ENCODE peak calls at places on chromosomes 3 and 15, in five cellular contexts. One of them, this sample, is unnamed.

GRCh38 chr3:73037369-73037699 is 24.1 kb upstream of the EBLN2 start:
- DNase-seq in H7: peak
- DNase-seq in astrocyte of the cerebellum: peak
- DNase-seq in T-cell: no peak
- DNase-seq in T-helper 9 cell: no peak
- DNase-seq in this sample: no peak

GRCh38 chr15:78301326-78301725 is 1.9 kb upstream of the SKIC8 start:
- DNase-seq in H7: no peak
- DNase-seq in astrocyte of the cerebellum: no peak
- DNase-seq in T-cell: no peak
- DNase-seq in T-helper 9 cell: no peak
- DNase-seq in this sample: no peak

GRCh38 chr3:18019178-18019530 is 276.7 kb upstream of the TBC1D5 start:
- DNase-seq in H7: no peak
- DNase-seq in astrocyte of the cerebellum: no peak
- DNase-seq in T-cell: no peak
- DNase-seq in T-helper 9 cell: no peak
- DNase-seq in this sample: no peak

GRCh38 chr3:108184824-108185223 is 37.4 kb downstream of the IFT57 start:
- DNase-seq in H7: no peak
- DNase-seq in astrocyte of the cerebellum: no peak
- DNase-seq in T-cell: no peak
- DNase-seq in T-helper 9 cell: no peak
- DNase-seq in this sample: no peak

GRCh38 chr3:188754286-188754685 is 417.5 kb upstream of the TPRG1 start:
- DNase-seq in H7: no peak
- DNase-seq in astrocyte of the cerebellum: no peak
- DNase-seq in T-cell: no peak
- DNase-seq in T-helper 9 cell: no peak
- DNase-seq in this sample: no peak

GRCh38 chr3:156787926-156788663 is 38.1 kb upstream of the LEKR1 start:
- DNase-seq in H7: no peak
- DNase-seq in astrocyte of the cerebellum: peak
- DNase-seq in T-cell: no peak
- DNase-seq in T-helper 9 cell: no peak
- DNase-seq in this sample: no peak

GRCh38 chr3:2137651-2138050 is 39.0 kb downstream of the CNTN4 start:
- DNase-seq in H7: no peak
- DNase-seq in astrocyte of the cerebellum: no peak
- DNase-seq in T-cell: no peak
- DNase-seq in T-helper 9 cell: no peak
- DNase-seq in this sample: no peak

GRCh38 chr3:195885036-195885871 is 23.1 kb downstream of the TNK2 start:
- DNase-seq in H7: no peak
- DNase-seq in astrocyte of the cerebellum: no peak
- DNase-seq in T-cell: no peak
- DNase-seq in T-helper 9 cell: no peak
- DNase-seq in this sample: no peak

GRCh38 chr3:184040010-184040409 is 8.5 kb downstream of the HTR3D start:
- DNase-seq in H7: peak
- DNase-seq in astrocyte of the cerebellum: no peak
- DNase-seq in T-cell: no peak
- DNase-seq in T-helper 9 cell: no peak
- DNase-seq in this sample: no peak

GRCh38 chr3:40404591-40405198 is 17.7 kb downstream of the ENTPD3 start:
- DNase-seq in H7: no peak
- DNase-seq in astrocyte of the cerebellum: peak
- DNase-seq in T-cell: no peak
- DNase-seq in T-helper 9 cell: no peak
- DNase-seq in this sample: no peak

GRCh38 chr3:123941150-123941941 is 19.7 kb downstream of the CCDC14 start:
- DNase-seq in H7: no peak
- DNase-seq in astrocyte of the cerebellum: no peak
- DNase-seq in T-cell: no peak
- DNase-seq in T-helper 9 cell: no peak
- DNase-seq in this sample: no peak

GRCh38 chr3:126083511-126083912 is 412 bp downstream of the SLC41A3 start:
- DNase-seq in H7: peak
- DNase-seq in astrocyte of the cerebellum: no peak
- DNase-seq in T-cell: no peak
- DNase-seq in T-helper 9 cell: no peak
- DNase-seq in this sample: peak

GRCh38 chr3:142628806-142629205 is 32.6 kb downstream of the PLS1 start:
- DNase-seq in H7: no peak
- DNase-seq in astrocyte of the cerebellum: no peak
- DNase-seq in T-cell: no peak
- DNase-seq in T-helper 9 cell: no peak
- DNase-seq in this sample: no peak

GRCh38 chr3:8324727-8325126 is 176.9 kb upstream of the LMCD1 start:
- DNase-seq in H7: peak
- DNase-seq in astrocyte of the cerebellum: no peak
- DNase-seq in T-cell: peak
- DNase-seq in T-helper 9 cell: peak
- DNase-seq in this sample: no peak

GRCh38 chr3:89521328-89521727 is 413.9 kb downstream of the EPHA3 start:
- DNase-seq in H7: no peak
- DNase-seq in astrocyte of the cerebellum: no peak
- DNase-seq in T-cell: no peak
- DNase-seq in T-helper 9 cell: no peak
- DNase-seq in this sample: no peak

GRCh38 chr15:63461230-63461629 is 43.2 kb upstream of the USP3 start:
- DNase-seq in H7: peak
- DNase-seq in astrocyte of the cerebellum: no peak
- DNase-seq in T-cell: no peak
- DNase-seq in T-helper 9 cell: no peak
- DNase-seq in this sample: no peak

GRCh38 chr3:170012683-170013400 is 25.0 kb upstream of the GPR160 start:
- DNase-seq in H7: no peak
- DNase-seq in astrocyte of the cerebellum: no peak
- DNase-seq in T-cell: no peak
- DNase-seq in T-helper 9 cell: no peak
- DNase-seq in this sample: no peak

GRCh38 chr3:156513619-156514018 is 41.3 kb downstream of the SSR3 start:
- DNase-seq in H7: no peak
- DNase-seq in astrocyte of the cerebellum: no peak
- DNase-seq in T-cell: no peak
- DNase-seq in T-helper 9 cell: no peak
- DNase-seq in this sample: no peak

GRCh38 chr15:64180235-64180824 is 17.5 kb upstream of the PPIB start:
- DNase-seq in H7: no peak
- DNase-seq in astrocyte of the cerebellum: no peak
- DNase-seq in T-cell: no peak
- DNase-seq in T-helper 9 cell: no peak
- DNase-seq in this sample: peak

GRCh38 chr3:51706021-51706485 is 815 bp upstream of the GRM2 start:
- DNase-seq in H7: peak
- DNase-seq in astrocyte of the cerebellum: no peak
- DNase-seq in T-cell: no peak
- DNase-seq in T-helper 9 cell: no peak
- DNase-seq in this sample: no peak

GRCh38 chr3:189305412-189305811 is 133.6 kb downstream of the TPRG1 start:
- DNase-seq in H7: no peak
- DNase-seq in astrocyte of the cerebellum: no peak
- DNase-seq in T-cell: no peak
- DNase-seq in T-helper 9 cell: no peak
- DNase-seq in this sample: no peak

GRCh38 chr15:95626501-95627361 is 703.8 kb upstream of the NR2F2 start:
- DNase-seq in H7: no peak
- DNase-seq in astrocyte of the cerebellum: no peak
- DNase-seq in T-cell: no peak
- DNase-seq in T-helper 9 cell: no peak
- DNase-seq in this sample: no peak

GRCh38 chr15:56272474-56272873 is 28.8 kb upstream of the RFX7 start:
- DNase-seq in H7: no peak
- DNase-seq in astrocyte of the cerebellum: no peak
- DNase-seq in T-cell: no peak
- DNase-seq in T-helper 9 cell: no peak
- DNase-seq in this sample: no peak

GRCh38 chr3:23904545-23904944 is 12.2 kb downstream of the NKIRAS1 start:
- DNase-seq in H7: no peak
- DNase-seq in astrocyte of the cerebellum: no peak
- DNase-seq in T-cell: no peak
- DNase-seq in T-helper 9 cell: no peak
- DNase-seq in this sample: no peak